ENCODE peak calls at places on chromosomes 3 and 15, in ten cellular contexts. C is neural crest cell, J is psoas muscle, S is spleen, Y is testis, A is H9, X is fibroblast of the aortic adventitia, T is WTC11, E is sigmoid colon, K is right lobe of liver. D is an unnamed sample.

GRCh38 chr3:128278761-128279593 is 125.7 kb downstream of the EEFSEC start:
- DNase-seq in C (peak), J (peak), S (peak), Y (peak), A (peak), X (peak), T (peak), E (peak), K (peak), D (no peak)

GRCh38 chr3:141336672-141337522 is 31.4 kb upstream of the ZBTB38 start:
- DNase-seq in C (no peak), J (no peak), S (no peak), Y (no peak), A (no peak), X (peak), T (no peak), E (no peak), K (no peak), D (peak)

GRCh38 chr3:183371672-183371968 is 56.8 kb downstream of the MCF2L2 start:
- DNase-seq in C (no peak), J (no peak), S (no peak), Y (no peak), A (no peak), X (no peak), T (no peak), E (no peak), K (no peak), D (no peak)

GRCh38 chr15:41483115-41483514 is 10.6 kb upstream of the ITPKA start:
- DNase-seq in C (no peak), J (no peak), S (no peak), Y (no peak), A (no peak), X (no peak), T (no peak), E (no peak), K (no peak), D (peak)

GRCh38 chr3:15324335-15324734 is 8.1 kb downstream of the SH3BP5 start:
- DNase-seq in C (no peak), J (no peak), S (no peak), Y (peak), A (no peak), X (peak), T (no peak), E (peak), K (peak), D (no peak)

GRCh38 chr15:41495736-41496599 is 2.3 kb downstream of the ITPKA start:
- DNase-seq in C (peak), J (peak), S (no peak), Y (no peak), A (peak), X (no peak), T (peak), E (no peak), K (peak), D (peak)

GRCh38 chr3:63753567-63753966 is 65.5 kb upstream of the C3orf49 start:
- DNase-seq in C (no peak), J (no peak), S (no peak), Y (no peak), A (no peak), X (peak), T (no peak), E (no peak), K (no peak), D (peak)

GRCh38 chr3:4900298-4900697 is 78.9 kb upstream of the BHLHE40 start:
- DNase-seq in C (no peak), J (no peak), S (no peak), Y (no peak), A (no peak), X (no peak), T (no peak), E (no peak), K (no peak), D (no peak)

GRCh38 chr3:133330043-133330442 is 69.8 kb upstream of the BFSP2 start:
- DNase-seq in C (no peak), J (no peak), S (no peak), Y (no peak), A (peak), X (no peak), T (peak), E (no peak), K (no peak), D (no peak)

GRCh38 chr3:77372634-77373346 is 332.9 kb downstream of the ROBO2 start:
- DNase-seq in C (no peak), J (no peak), S (no peak), Y (no peak), A (no peak), X (no peak), T (no peak), E (no peak), K (no peak), D (no peak)

GRCh38 chr15:66940368-66940767 is 125.0 kb upstream of the SMAD3 start:
- DNase-seq in C (no peak), J (no peak), S (no peak), Y (no peak), A (no peak), X (no peak), T (no peak), E (peak), K (no peak), D (peak)

GRCh38 chr3:53161820-53162671 is 1.0 kb downstream of the PRKCD start:
- DNase-seq in C (peak), J (no peak), S (peak), Y (peak), A (peak), X (peak), T (peak), E (no peak), K (no peak), D (peak)

GRCh38 chr3:61141184-61141583 is 110.1 kb downstream of the FHIT start:
- DNase-seq in C (no peak), J (no peak), S (no peak), Y (no peak), A (peak), X (no peak), T (no peak), E (no peak), K (no peak), D (no peak)

GRCh38 chr15:27530994-27531393 is 560.0 kb downstream of the GABRG3 start:
- DNase-seq in C (no peak), J (no peak), S (no peak), Y (no peak), A (no peak), X (no peak), T (no peak), E (no peak), K (no peak), D (no peak)

GRCh38 chr15:37166402-37166801 is 66.1 kb upstream of the MEIS2 start:
- DNase-seq in C (no peak), J (no peak), S (no peak), Y (no peak), A (no peak), X (no peak), T (no peak), E (no peak), K (no peak), D (no peak)

GRCh38 chr3:72176537-72177041 is 391.6 kb upstream of the PROK2 start:
- DNase-seq in C (no peak), J (no peak), S (no peak), Y (no peak), A (no peak), X (no peak), T (no peak), E (no peak), K (no peak), D (peak)

GRCh38 chr3:58198362-58198761 is 12.4 kb downstream of the DNASE1L3 start:
- DNase-seq in C (no peak), J (no peak), S (no peak), Y (no peak), A (no peak), X (no peak), T (no peak), E (no peak), K (no peak), D (no peak)

GRCh38 chr3:80542476-80542875 is 774.7 kb upstream of the ROBO1 start:
- DNase-seq in C (no peak), J (no peak), S (no peak), Y (no peak), A (no peak), X (no peak), T (no peak), E (no peak), K (no peak), D (no peak)

GRCh38 chr15:95857758-95858157 is 472.7 kb upstream of the NR2F2 start:
- DNase-seq in C (no peak), J (no peak), S (no peak), Y (no peak), A (no peak), X (no peak), T (no peak), E (no peak), K (no peak), D (no peak)

GRCh38 chr15:45635191-45635638 is 386 bp downstream of the SQOR start:
- DNase-seq in C (peak), J (peak), S (peak), Y (peak), A (peak), X (peak), T (peak), E (peak), K (peak), D (no peak)

GRCh38 chr3:4588410-4588809 is 95.3 kb downstream of the ITPR1 start:
- DNase-seq in C (no peak), J (no peak), S (no peak), Y (no peak), A (no peak), X (peak), T (no peak), E (peak), K (no peak), D (no peak)

GRCh38 chr15:65082303-65082958 is 5.9 kb downstream of the KBTBD13 start:
- DNase-seq in C (no peak), J (no peak), S (no peak), Y (no peak), A (peak), X (no peak), T (peak), E (no peak), K (no peak), D (no peak)

GRCh38 chr15:86892774-86893449 is 813.2 kb downstream of the AGBL1 start:
- DNase-seq in C (no peak), J (no peak), S (no peak), Y (no peak), A (no peak), X (peak), T (no peak), E (no peak), K (no peak), D (no peak)

GRCh38 chr3:107825556-107825955 is 265.3 kb downstream of the CD47 start:
- DNase-seq in C (no peak), J (no peak), S (no peak), Y (no peak), A (no peak), X (no peak), T (no peak), E (no peak), K (no peak), D (no peak)

GRCh38 chr15:78988361-78988911 is 43.6 kb upstream of the CTSH start:
- DNase-seq in C (no peak), J (peak), S (peak), Y (peak), A (no peak), X (peak), T (no peak), E (peak), K (peak), D (peak)

GRCh38 chr3:43330981-43331380 is 44.6 kb downstream of the SNRK start:
- DNase-seq in C (no peak), J (no peak), S (no peak), Y (no peak), A (no peak), X (peak), T (no peak), E (no peak), K (no peak), D (no peak)

GRCh38 chr15:92869263-92869940 is 30.7 kb upstream of the CHD2 start:
- DNase-seq in C (no peak), J (no peak), S (no peak), Y (no peak), A (no peak), X (peak), T (no peak), E (no peak), K (no peak), D (no peak)

GRCh38 chr15:57667171-57667924 is 39.2 kb upstream of the POLR2M start:
- DNase-seq in C (no peak), J (no peak), S (no peak), Y (no peak), A (no peak), X (peak), T (no peak), E (no peak), K (no peak), D (no peak)
- TF ChIP-seq CTCF in C (peak), J (peak), S (peak), Y (no peak), A (peak), X (peak), T (no peak), E (no peak), K (peak), D (no peak)

GRCh38 chr3:134368751-134369105 is 5.5 kb downstream of the AMOTL2 start:
- DNase-seq in C (no peak), J (peak), S (peak), Y (no peak), A (peak), X (no peak), T (no peak), E (peak), K (no peak), D (no peak)
- TF ChIP-seq CTCF in C (no peak), J (no peak), S (no peak), Y (no peak), A (no peak), X (no peak), T (no peak), E (no peak), K (no peak), D (no peak)

DNA sequence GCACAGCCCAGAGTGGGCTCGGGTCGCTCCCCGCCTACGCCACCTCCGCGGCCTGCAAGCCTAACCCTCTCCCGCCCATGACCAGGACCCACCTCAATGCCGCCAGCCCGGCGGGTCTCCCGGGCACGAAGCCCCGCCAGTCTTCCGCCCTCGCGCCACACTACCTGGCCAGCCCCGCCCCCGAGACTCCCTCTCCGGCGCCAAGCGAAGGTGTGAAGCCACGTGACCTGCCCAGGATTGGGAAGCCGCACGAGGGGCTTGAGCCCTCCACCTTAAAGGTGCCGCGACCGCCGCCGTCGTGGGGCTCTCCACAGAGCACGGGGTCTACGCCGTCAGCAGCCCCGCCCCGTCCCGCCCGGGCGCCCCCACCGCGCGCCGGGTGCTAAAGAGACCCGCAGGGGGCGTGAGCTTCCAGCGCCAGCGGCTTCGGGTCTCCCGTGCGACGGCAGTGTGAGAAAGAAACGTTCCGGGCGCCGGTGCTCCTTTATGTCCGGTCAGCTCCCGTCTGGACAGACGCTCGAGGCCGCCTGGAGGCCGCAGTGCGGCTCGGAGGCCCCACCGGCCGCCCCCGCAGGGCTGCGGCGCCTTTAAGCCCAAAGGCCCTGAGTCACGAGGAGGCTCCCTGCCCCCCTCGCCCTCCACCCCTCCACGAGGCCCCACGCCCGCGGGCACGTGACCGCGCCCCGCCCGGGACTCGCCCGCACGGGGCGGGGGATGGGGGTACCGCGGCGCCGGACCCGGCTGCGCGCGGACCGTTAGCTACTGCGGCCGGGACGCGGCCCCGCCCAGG is at the start of gene CPEB1:
- DNase-seq in C (peak), J (peak), S (no peak), Y (peak), A (peak), X (peak), T (peak), E (peak), K (no peak), D (peak)
- TF ChIP-seq CTCF in C (peak), J (peak), S (no peak), Y (no peak), A (peak), X (no peak), T (no peak), E (no peak), K (no peak), D (no peak)

GRCh38 chr15:29021901-29022300 is 136.1 kb downstream of the APBA2 start:
- DNase-seq in C (no peak), J (no peak), S (no peak), Y (peak), A (no peak), X (peak), T (no peak), E (no peak), K (no peak), D (no peak)

GRCh38 chr15:29014493-29014892 is 128.7 kb downstream of the APBA2 start:
- DNase-seq in C (no peak), J (no peak), S (no peak), Y (no peak), A (no peak), X (no peak), T (no peak), E (no peak), K (no peak), D (no peak)

GRCh38 chr15:29018983-29019875 is 133.5 kb downstream of the APBA2 start:
- DNase-seq in C (no peak), J (no peak), S (no peak), Y (no peak), A (no peak), X (peak), T (no peak), E (no peak), K (no peak), D (no peak)

DNA sequence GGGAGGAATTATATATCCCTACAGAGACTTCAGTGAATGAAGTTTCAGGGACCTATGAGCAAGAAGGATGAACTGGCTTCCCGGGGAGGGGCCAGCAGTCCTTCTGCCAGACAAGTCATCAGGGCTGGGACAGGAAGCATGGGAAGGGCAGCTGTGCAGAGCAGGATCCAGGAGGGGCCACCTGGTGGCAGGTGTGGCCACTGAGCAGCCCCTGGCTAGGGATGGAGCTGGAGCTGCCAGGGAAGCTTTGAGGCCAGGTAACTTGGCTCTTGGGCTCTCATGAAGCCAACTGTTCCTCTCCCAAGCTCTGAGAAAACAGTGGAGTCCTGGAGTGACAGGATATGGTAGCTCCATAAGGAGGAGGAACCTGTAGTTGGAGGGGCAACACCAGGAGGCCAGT is 132.6 kb downstream of the APBA2 start:
- DNase-seq in C (no peak), J (no peak), S (no peak), Y (no peak), A (peak), X (no peak), T (peak), E (no peak), K (no peak), D (no peak)
- TF ChIP-seq CTCF in C (peak), J (no peak), S (no peak), Y (no peak), A (peak), X (no peak), T (no peak), E (no peak), K (no peak), D (no peak)